ENCODE peak calls at places on chromosomes 5 and 9, in eight cellular contexts. L, G, N, Z, P, V, D and Y are unnamed samples.

GRCh38 chr9:129656795-129657390 is 8.6 kb upstream of the PRRX2 start:
- DNase-seq in L (no peak), G (no peak), N (no peak), Z (no peak), P (peak; percentile 51), V (no peak), D (peak; percentile 70), Y (no peak)

GRCh38 chr5:87263498-87263897 is 4.2 kb upstream of the RASA1 start:
- DNase-seq in L (no peak), G (no peak), N (no peak), Z (no peak), P (no peak), V (no peak), D (no peak), Y (no peak)

GRCh38 chr5:181160144-181160754 is 12.9 kb downstream of the OR2V2 start:
- DNase-seq in L (no peak), G (peak; percentile 91), N (peak; percentile 92), Z (peak; percentile 92), P (no peak), V (peak; percentile 82), D (no peak), Y (no peak)

GRCh38 chr5:75461679-75462078 is 49.8 kb downstream of the CERT1 start:
- DNase-seq in L (no peak), G (no peak), N (no peak), Z (no peak), P (peak; percentile 18), V (no peak), D (peak; percentile 43), Y (no peak)

GRCh38 chr9:32335127-32335526 is 49.3 kb upstream of the ACO1 start:
- DNase-seq in L (no peak), G (no peak), N (no peak), Z (no peak), P (no peak), V (no peak), D (no peak), Y (no peak)

GRCh38 chr9:79057576-79057975 is 514.2 kb upstream of the TLE4 start:
- DNase-seq in L (no peak), G (no peak), N (no peak), Z (no peak), P (peak; percentile 18), V (no peak), D (peak; percentile 66), Y (peak; percentile 4)

GRCh38 chr5:116525680-116526079 is 48.9 kb downstream of the SEMA6A start:
- DNase-seq in L (no peak), G (no peak), N (no peak), Z (no peak), P (no peak), V (no peak), D (no peak), Y (no peak)

GRCh38 chr9:123265833-123266232 is 2.6 kb downstream of the STRBP start:
- DNase-seq in L (no peak), G (no peak), N (no peak), Z (no peak), P (no peak), V (no peak), D (no peak), Y (no peak)

GRCh38 chr5:149162401-149163084 is 21.2 kb downstream of the ABLIM3 start:
- DNase-seq in L (no peak), G (no peak), N (peak; percentile 63), Z (no peak), P (no peak), V (no peak), D (no peak), Y (no peak)

GRCh38 chr9:4742246-4742645 is 1.2 kb upstream of the AK3 start:
- DNase-seq in L (no peak), G (no peak), N (peak; percentile 16), Z (no peak), P (no peak), V (no peak), D (no peak), Y (no peak)

GRCh38 chr9:137987244-137988030 is 109.9 kb downstream of the CACNA1B start:
- DNase-seq in L (no peak), G (no peak), N (no peak), Z (no peak), P (no peak), V (no peak), D (no peak), Y (no peak)

GRCh38 chr5:112703866-112704820 is 33.5 kb upstream of the APC start:
- DNase-seq in L (no peak), G (no peak), N (no peak), Z (no peak), P (no peak), V (no peak), D (no peak), Y (no peak)

GRCh38 chr5:147382776-147383175 is 127.1 kb downstream of the DPYSL3 start:
- DNase-seq in L (no peak), G (no peak), N (peak; percentile 52), Z (no peak), P (no peak), V (no peak), D (no peak), Y (no peak)

GRCh38 chr9:136007906-136008692 is 46.9 kb upstream of the UBAC1 start:
- DNase-seq in L (no peak), G (no peak), N (no peak), Z (no peak), P (peak; percentile 18), V (no peak), D (peak; percentile 57), Y (no peak)

GRCh38 chr5:79236364-79236969 is 536 bp downstream of the JMY start:
- DNase-seq in L (no peak), G (no peak), N (no peak), Z (peak; percentile 59), P (no peak), V (no peak), D (no peak), Y (no peak)

GRCh38 chr5:149796025-149796424 is 65.9 kb downstream of the PPARGC1B start:
- DNase-seq in L (peak; percentile 90), G (no peak), N (no peak), Z (no peak), P (no peak), V (no peak), D (no peak), Y (no peak)

GRCh38 chr9:128416432-128417019 is 4.1 kb upstream of the CERCAM start:
- DNase-seq in L (no peak), G (no peak), N (no peak), Z (no peak), P (no peak), V (no peak), D (no peak), Y (no peak)

GRCh38 chr9:123168526-123168925 is 99.9 kb downstream of the STRBP start:
- DNase-seq in L (no peak), G (no peak), N (peak; percentile 64), Z (no peak), P (no peak), V (no peak), D (no peak), Y (no peak)

GRCh38 chr5:160262665-160263064 is 33.4 kb downstream of the FABP6 start:
- DNase-seq in L (no peak), G (no peak), N (no peak), Z (no peak), P (no peak), V (no peak), D (peak; percentile 4), Y (no peak)

GRCh38 chr5:174843263-174844250 is 119.2 kb downstream of the MSX2 start:
- DNase-seq in L (no peak), G (no peak), N (no peak), Z (no peak), P (no peak), V (no peak), D (peak; percentile 27), Y (no peak)

GRCh38 chr5:180642181-180643140 is 6.9 kb downstream of the FLT4 start:
- DNase-seq in L (no peak), G (no peak), N (no peak), Z (peak; percentile 32), P (no peak), V (no peak), D (no peak), Y (no peak)